ENCODE peak calls at places on chromosome 11, in nine cellular contexts. One of them, this sample, is unnamed.

GRCh38 chr11:23288001-23288783 is 427.9 kb upstream of the CCDC179 start:
- DNase-seq in body of pancreas: no peak
- DNase-seq in H1: no peak
- DNase-seq in IMR-90: peak; percentile 94
- DNase-seq in sigmoid colon: no peak
- DNase-seq in Peyer's patch: no peak
- DNase-seq in ovary: no peak
- DNase-seq in uterus: no peak
- DNase-seq in transverse colon: no peak
- DNase-seq in this sample: no peak

GRCh38 chr11:95700471-95700817 is 89.1 kb downstream of the FAM76B start:
- DNase-seq in body of pancreas: no peak
- DNase-seq in H1: no peak
- DNase-seq in IMR-90: no peak
- DNase-seq in sigmoid colon: no peak
- DNase-seq in Peyer's patch: no peak
- DNase-seq in ovary: no peak
- DNase-seq in uterus: no peak
- DNase-seq in transverse colon: no peak
- DNase-seq in this sample: no peak

GRCh38 chr11:68315581-68315920 is 3.2 kb downstream of the LRP5 start:
- DNase-seq in body of pancreas: no peak
- DNase-seq in H1: no peak
- DNase-seq in IMR-90: no peak
- DNase-seq in sigmoid colon: no peak
- DNase-seq in Peyer's patch: no peak
- DNase-seq in ovary: peak; percentile 41
- DNase-seq in uterus: no peak
- DNase-seq in transverse colon: peak; percentile 55
- DNase-seq in this sample: no peak

GRCh38 chr11:46363031-46363407 is 15.8 kb downstream of the DGKZ start:
- DNase-seq in body of pancreas: no peak
- DNase-seq in H1: no peak
- DNase-seq in IMR-90: peak; percentile 67
- DNase-seq in sigmoid colon: no peak
- DNase-seq in Peyer's patch: no peak
- DNase-seq in ovary: no peak
- DNase-seq in uterus: peak; percentile 56
- DNase-seq in transverse colon: no peak
- DNase-seq in this sample: no peak

GRCh38 chr11:68690671-68691401 is 6.5 kb downstream of the GAL start:
- DNase-seq in body of pancreas: no peak
- DNase-seq in H1: peak; percentile 34
- DNase-seq in IMR-90: no peak
- DNase-seq in sigmoid colon: peak; percentile 33
- DNase-seq in Peyer's patch: peak; percentile 60
- DNase-seq in ovary: no peak
- DNase-seq in uterus: no peak
- DNase-seq in transverse colon: no peak
- DNase-seq in this sample: peak; percentile 57

GRCh38 chr11:62732830-62733229 is 4.5 kb downstream of the TTC9C start:
- DNase-seq in body of pancreas: no peak
- DNase-seq in H1: no peak
- DNase-seq in IMR-90: peak; percentile 36
- DNase-seq in sigmoid colon: no peak
- DNase-seq in Peyer's patch: no peak
- DNase-seq in ovary: no peak
- DNase-seq in uterus: no peak
- DNase-seq in transverse colon: no peak
- DNase-seq in this sample: no peak

GRCh38 chr11:3155216-3155615 is 9.9 kb downstream of the OSBPL5 start:
- DNase-seq in body of pancreas: no peak
- DNase-seq in H1: no peak
- DNase-seq in IMR-90: no peak
- DNase-seq in sigmoid colon: no peak
- DNase-seq in Peyer's patch: no peak
- DNase-seq in ovary: peak; percentile 37
- DNase-seq in uterus: no peak
- DNase-seq in transverse colon: no peak
- DNase-seq in this sample: no peak

GRCh38 chr11:6237903-6238302 is 986 bp upstream of the CNGA4 start:
- DNase-seq in body of pancreas: no peak
- DNase-seq in H1: no peak
- DNase-seq in IMR-90: no peak
- DNase-seq in sigmoid colon: no peak
- DNase-seq in Peyer's patch: no peak
- DNase-seq in ovary: no peak
- DNase-seq in uterus: no peak
- DNase-seq in transverse colon: no peak
- DNase-seq in this sample: no peak

GRCh38 chr11:130817608-130817944 is 98.7 kb downstream of the SNX19 start:
- DNase-seq in body of pancreas: no peak
- DNase-seq in H1: no peak
- DNase-seq in IMR-90: peak; percentile 86
- DNase-seq in sigmoid colon: no peak
- DNase-seq in Peyer's patch: no peak
- DNase-seq in ovary: no peak
- DNase-seq in uterus: no peak
- DNase-seq in transverse colon: no peak
- DNase-seq in this sample: no peak

GRCh38 chr11:72824811-72825505 is 10.7 kb downstream of the ATG16L2 start:
- DNase-seq in body of pancreas: no peak
- DNase-seq in H1: no peak
- DNase-seq in IMR-90: no peak
- DNase-seq in sigmoid colon: no peak
- DNase-seq in Peyer's patch: peak; percentile 43
- DNase-seq in ovary: no peak
- DNase-seq in uterus: no peak
- DNase-seq in transverse colon: no peak
- DNase-seq in this sample: no peak
- TF ChIP-seq POLR2A in body of pancreas: no peak
- TF ChIP-seq POLR2A in H1: no peak
- TF ChIP-seq POLR2A in IMR-90: no peak
- TF ChIP-seq POLR2A in sigmoid colon: no peak
- TF ChIP-seq POLR2A in Peyer's patch: no peak
- TF ChIP-seq POLR2A in ovary: no peak
- TF ChIP-seq POLR2A in uterus: no peak
- TF ChIP-seq POLR2A in transverse colon: no peak
- TF ChIP-seq POLR2A in this sample: no peak

GRCh38 chr11:10931761-10932700 is 74.2 kb upstream of the ZBED5 start:
- DNase-seq in body of pancreas: no peak
- DNase-seq in H1: peak; percentile 71
- DNase-seq in IMR-90: no peak
- DNase-seq in sigmoid colon: no peak
- DNase-seq in Peyer's patch: no peak
- DNase-seq in ovary: peak; percentile 71
- DNase-seq in uterus: peak; percentile 68
- DNase-seq in transverse colon: peak; percentile 36
- DNase-seq in this sample: no peak

GRCh38 chr11:10932976-10933375 is 75.1 kb upstream of the ZBED5 start:
- DNase-seq in body of pancreas: no peak
- DNase-seq in H1: no peak
- DNase-seq in IMR-90: no peak
- DNase-seq in sigmoid colon: no peak
- DNase-seq in Peyer's patch: no peak
- DNase-seq in ovary: no peak
- DNase-seq in uterus: no peak
- DNase-seq in transverse colon: no peak
- DNase-seq in this sample: no peak

GRCh38 chr11:10935015-10935564 is 77.2 kb upstream of the ZBED5 start:
- DNase-seq in body of pancreas: no peak
- DNase-seq in H1: no peak
- DNase-seq in IMR-90: no peak
- DNase-seq in sigmoid colon: no peak
- DNase-seq in Peyer's patch: no peak
- DNase-seq in ovary: no peak
- DNase-seq in uterus: no peak
- DNase-seq in transverse colon: peak; percentile 27
- DNase-seq in this sample: no peak

GRCh38 chr11:10934293-10934850 is 76.5 kb upstream of the ZBED5 start:
- DNase-seq in body of pancreas: no peak
- DNase-seq in H1: no peak
- DNase-seq in IMR-90: no peak
- DNase-seq in sigmoid colon: no peak
- DNase-seq in Peyer's patch: no peak
- DNase-seq in ovary: no peak
- DNase-seq in uterus: no peak
- DNase-seq in transverse colon: peak; percentile 46
- DNase-seq in this sample: no peak

DNA sequence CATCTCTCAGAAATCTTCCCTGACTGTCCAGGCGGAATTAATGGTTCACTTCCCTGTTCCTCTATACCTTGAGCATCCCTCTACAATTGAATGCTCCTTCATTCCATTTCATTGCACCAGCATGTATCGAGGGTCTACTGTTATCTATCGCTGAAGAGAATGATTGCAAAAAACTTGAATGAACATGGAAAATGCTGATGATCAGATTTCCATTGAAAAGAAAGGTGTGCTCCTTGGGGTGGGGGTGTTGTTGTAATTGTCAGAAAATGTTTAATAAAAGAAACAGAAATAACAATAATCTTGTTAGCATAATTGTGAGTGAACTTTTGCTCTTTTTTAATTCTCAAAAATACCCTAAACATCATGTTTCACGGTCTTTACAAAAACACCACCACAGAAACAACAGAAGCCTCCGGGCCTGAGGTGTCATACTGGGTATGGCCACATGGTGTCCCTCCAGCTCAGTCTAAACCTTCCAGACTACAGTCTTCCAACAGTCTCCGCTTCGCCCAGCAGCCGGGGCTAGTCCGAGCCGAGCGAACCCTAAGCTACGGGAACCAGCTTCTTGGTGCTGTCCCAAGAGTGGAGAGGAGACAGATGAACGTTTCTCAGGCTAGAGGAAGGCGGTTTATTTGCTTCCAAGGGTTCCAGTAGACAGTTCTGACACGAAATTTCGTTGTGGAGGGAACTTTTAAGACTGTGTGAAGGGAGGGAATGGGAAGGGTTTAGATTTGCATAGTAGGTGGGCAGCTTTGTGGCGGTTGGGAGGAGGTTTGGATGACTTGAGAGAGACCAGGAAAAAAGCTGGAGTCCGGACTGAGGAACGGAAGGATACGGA is 75.8 kb upstream of the ZBED5 start:
- DNase-seq in body of pancreas: peak; percentile 92
- DNase-seq in H1: peak; percentile 96
- DNase-seq in IMR-90: peak; percentile 92
- DNase-seq in sigmoid colon: peak; percentile 97
- DNase-seq in Peyer's patch: peak; percentile 95
- DNase-seq in ovary: peak; percentile 92
- DNase-seq in uterus: peak; percentile 94
- DNase-seq in transverse colon: peak; percentile 93
- DNase-seq in this sample: peak; percentile 94
- TF ChIP-seq POLR2A in body of pancreas: no peak
- TF ChIP-seq POLR2A in H1: no peak
- TF ChIP-seq POLR2A in IMR-90: peak; percentile 58
- TF ChIP-seq POLR2A in sigmoid colon: peak; percentile 14
- TF ChIP-seq POLR2A in Peyer's patch: no peak
- TF ChIP-seq POLR2A in ovary: peak; percentile 18
- TF ChIP-seq POLR2A in uterus: peak; percentile 44
- TF ChIP-seq POLR2A in transverse colon: no peak
- TF ChIP-seq POLR2A in this sample: no peak

DNA sequence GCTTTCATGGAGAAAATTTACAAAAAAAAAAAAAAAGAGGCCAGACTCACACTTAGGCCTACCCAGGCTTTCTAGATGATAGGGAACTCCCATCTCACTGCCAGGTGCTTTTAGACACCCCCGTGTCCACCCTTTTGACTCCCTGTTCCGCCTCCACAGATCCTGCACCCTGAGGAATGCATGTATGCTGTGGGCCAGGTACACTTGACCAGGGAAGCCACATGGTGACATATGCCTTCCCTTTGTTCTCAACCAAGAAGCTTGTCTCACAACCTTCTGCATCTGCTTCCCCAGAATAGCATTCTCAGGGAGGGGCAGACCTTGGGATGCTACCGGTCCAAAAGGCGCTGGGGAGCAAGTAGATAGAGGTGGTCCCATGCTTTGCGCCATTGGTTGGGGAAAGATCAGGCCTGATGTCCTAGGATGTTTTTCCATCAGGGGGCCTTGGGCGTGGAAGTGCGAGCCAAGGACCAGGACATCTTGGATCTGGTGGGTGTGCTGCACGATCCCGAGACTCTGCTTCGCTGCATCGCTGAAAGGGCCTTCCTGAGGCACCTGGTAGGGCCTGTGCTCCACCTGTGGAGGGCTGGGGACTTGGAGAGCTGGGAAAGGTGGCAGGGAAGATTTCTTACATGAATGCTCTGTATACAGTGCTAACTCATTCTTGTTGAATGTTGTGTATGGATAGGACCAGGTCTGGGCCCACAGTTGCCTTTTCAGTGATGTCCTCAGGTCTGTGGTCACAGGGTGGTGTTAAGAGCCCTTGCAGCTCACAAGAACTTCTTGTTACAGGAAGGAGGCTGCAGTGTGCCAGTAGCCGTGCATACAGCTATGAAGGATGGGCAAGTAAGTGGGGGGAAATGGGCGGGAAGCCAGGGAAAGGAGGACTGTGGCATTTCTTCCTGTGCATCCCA is 7.5 kb downstream of the HMBS start:
- DNase-seq in body of pancreas: no peak
- DNase-seq in H1: no peak
- DNase-seq in IMR-90: no peak
- DNase-seq in sigmoid colon: no peak
- DNase-seq in Peyer's patch: no peak
- DNase-seq in ovary: no peak
- DNase-seq in uterus: no peak
- DNase-seq in transverse colon: no peak
- DNase-seq in this sample: no peak
- TF ChIP-seq POLR2A in body of pancreas: no peak
- TF ChIP-seq POLR2A in H1: no peak
- TF ChIP-seq POLR2A in IMR-90: no peak
- TF ChIP-seq POLR2A in sigmoid colon: no peak
- TF ChIP-seq POLR2A in Peyer's patch: no peak
- TF ChIP-seq POLR2A in ovary: no peak
- TF ChIP-seq POLR2A in uterus: no peak
- TF ChIP-seq POLR2A in transverse colon: no peak
- TF ChIP-seq POLR2A in this sample: no peak

DNA sequence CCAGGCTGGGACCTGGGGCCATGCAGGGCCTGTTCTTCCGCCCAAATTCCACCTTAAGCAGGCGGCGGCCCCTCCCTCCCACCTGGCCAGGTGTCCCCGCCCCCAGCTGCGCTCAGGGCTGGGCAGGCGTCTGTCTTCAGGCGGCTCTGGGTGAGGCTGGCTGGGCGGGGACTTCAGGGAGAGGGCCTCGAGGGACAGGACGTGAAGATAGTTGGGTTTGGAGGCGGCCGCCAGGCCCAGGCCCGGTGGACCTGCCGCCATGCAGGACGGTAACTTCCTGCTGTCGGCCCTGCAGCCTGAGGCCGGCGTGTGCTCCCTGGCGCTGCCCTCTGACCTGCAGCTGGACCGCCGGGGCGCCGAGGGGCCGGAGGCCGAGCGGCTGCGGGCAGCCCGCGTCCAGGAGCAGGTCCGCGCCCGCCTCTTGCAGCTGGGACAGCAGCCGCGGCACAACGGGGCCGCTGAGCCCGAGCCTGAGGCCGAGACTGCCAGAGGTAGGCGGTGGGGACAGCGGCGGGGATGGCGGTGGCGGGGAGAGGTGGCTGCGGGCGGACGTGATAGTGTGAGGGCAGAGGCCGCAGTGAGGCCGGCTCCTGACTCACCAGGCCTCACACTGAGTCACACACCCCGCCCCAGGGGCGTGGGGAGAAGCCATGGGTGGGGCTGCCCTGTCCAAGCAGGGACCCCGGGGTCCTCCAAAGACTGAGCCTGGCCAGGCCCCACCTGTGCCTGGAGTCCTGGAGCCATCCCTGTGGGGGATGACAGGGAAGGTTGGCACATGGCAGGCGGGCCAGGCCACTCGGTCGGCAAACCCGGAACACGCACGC is at the start of gene PKP3:
- DNase-seq in body of pancreas: peak; percentile 86
- DNase-seq in H1: no peak
- DNase-seq in IMR-90: peak; percentile 60
- DNase-seq in sigmoid colon: no peak
- DNase-seq in Peyer's patch: peak; percentile 90
- DNase-seq in ovary: no peak
- DNase-seq in uterus: no peak
- DNase-seq in transverse colon: peak; percentile 93
- DNase-seq in this sample: no peak
- TF ChIP-seq POLR2A in body of pancreas: peak; percentile 73
- TF ChIP-seq POLR2A in H1: no peak
- TF ChIP-seq POLR2A in IMR-90: no peak
- TF ChIP-seq POLR2A in sigmoid colon: peak; percentile 2
- TF ChIP-seq POLR2A in Peyer's patch: peak; percentile 81
- TF ChIP-seq POLR2A in ovary: no peak
- TF ChIP-seq POLR2A in uterus: no peak
- TF ChIP-seq POLR2A in transverse colon: peak; percentile 90
- TF ChIP-seq POLR2A in this sample: no peak